ENCODE peak calls at places on chromosomes 6 and 20, in nine cellular contexts. G is CD8-positive, alpha-beta T cell; Y is sigmoid colon; O is NT2/D1; E is suprapubic skin; I is CD8-positive, alpha-beta memory T cell; B is transverse colon; S is Peyer's patch; Z is kidney epithelial cell. H is an unnamed sample. For H3K36me3, the result is how much of the 10 kb centered on the place peaks cover.

GRCh38 chr6:152173321-152173720 is 365.8 kb downstream of the ESR1 start:
- DNase-seq in G (no peak), Y (no peak), O (no peak), E (no peak), I (no peak), B (no peak), S (no peak), Z (no peak), H (no peak)

GRCh38 chr6:44292661-44293365 is 20.3 kb downstream of the AARS2 start:
- DNase-seq in G (no peak), Y (no peak), O (no peak), E (no peak), I (no peak), B (no peak), S (no peak), Z (no peak), H (no peak)

GRCh38 chr6:108791700-108792099 is 56.5 kb upstream of the ARMC2 start:
- DNase-seq in G (no peak), Y (no peak), O (no peak), E (no peak), I (no peak), B (no peak), S (no peak), Z (no peak), H (no peak)

GRCh38 chr20:17710379-17711305 is 10.9 kb downstream of the BANF2 start:
- DNase-seq in G (no peak), Y (no peak), O (no peak), E (no peak), I (no peak), B (peak), S (peak), Z (no peak), H (no peak)

GRCh38 chr6:52016918-52017748 is 70.3 kb downstream of the PKHD1 start:
- DNase-seq in G (no peak), Y (no peak), O (no peak), E (no peak), I (no peak), B (no peak), S (no peak), Z (no peak), H (no peak)

GRCh38 chr6:147061152-147061551 is 143.1 kb upstream of the STXBP5 start:
- DNase-seq in G (no peak), Y (no peak), O (no peak), E (no peak), I (no peak), B (no peak), S (no peak), Z (no peak), H (no peak)

GRCh38 chr6:82862543-82862942 is 203.1 kb downstream of the UBE3D start:
- DNase-seq in G (no peak), Y (no peak), O (no peak), E (no peak), I (no peak), B (no peak), S (no peak), Z (peak), H (no peak)

GRCh38 chr6:21753571-21754108 is 160.1 kb downstream of the SOX4 start:
- DNase-seq in G (no peak), Y (no peak), O (no peak), E (no peak), I (no peak), B (no peak), S (no peak), Z (no peak), H (no peak)

GRCh38 chr6:193773-194310 is 98.4 kb upstream of the DUSP22 start:
- DNase-seq in G (no peak), Y (no peak), O (no peak), E (peak), I (peak), B (no peak), S (no peak), Z (no peak), H (no peak)

GRCh38 chr6:3226422-3227362 is 761 bp downstream of the TUBB2B start:
- DNase-seq in G (no peak), Y (no peak), O (no peak), E (no peak), I (no peak), B (no peak), S (no peak), Z (no peak), H (no peak)

GRCh38 chr20:22862645-22863230 is 172.4 kb upstream of the SSTR4 start:
- DNase-seq in G (no peak), Y (no peak), O (no peak), E (no peak), I (no peak), B (no peak), S (no peak), Z (no peak), H (no peak)

GRCh38 chr6:132513821-132514545 is 1.1 kb upstream of the STX7 start:
- DNase-seq in G (no peak), Y (no peak), O (no peak), E (no peak), I (no peak), B (no peak), S (no peak), Z (no peak), H (no peak)

GRCh38 chr6:74785236-74785635 is 420.6 kb downstream of the COL12A1 start:
- DNase-seq in G (no peak), Y (no peak), O (no peak), E (no peak), I (no peak), B (no peak), S (no peak), Z (no peak), H (no peak)

GRCh38 chr20:35953411-35954199 is 697 bp downstream of the SCAND1 start:
- DNase-seq in G (peak), Y (peak), O (no peak), E (peak), I (peak), B (peak), S (peak), Z (no peak), H (peak)

GRCh38 chr6:26385734-26386125 is 2.8 kb downstream of the BTN2A2 start:
- DNase-seq in G (no peak), Y (no peak), O (no peak), E (no peak), I (no peak), B (no peak), S (no peak), Z (no peak), H (no peak)

DNA sequence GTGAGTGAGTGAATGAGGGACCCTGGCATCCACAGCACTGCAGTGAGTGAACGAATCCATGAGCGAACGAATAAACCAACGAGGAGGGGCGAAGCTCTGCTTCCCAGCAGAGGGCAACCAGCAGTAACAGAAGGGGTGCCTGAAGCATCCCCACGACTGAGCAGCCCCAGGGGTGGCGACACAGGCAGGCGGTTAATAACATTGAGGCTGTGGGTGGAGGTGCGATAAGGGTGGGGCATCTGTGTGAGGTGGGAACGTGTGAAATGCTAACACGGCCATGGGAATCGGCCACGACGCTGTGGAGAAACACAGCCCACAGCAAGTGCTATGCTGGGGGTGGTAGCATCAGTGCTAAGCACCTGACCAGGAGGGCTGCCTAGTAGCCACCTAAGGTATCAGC is 75.9 kb downstream of the TAF4 start:
- DNase-seq in G (peak), Y (no peak), O (no peak), E (no peak), I (peak), B (no peak), S (no peak), Z (no peak), H (no peak)
- H3K36me3 ChIP-seq in G (under half), Y (under half), O (half or more), E (half or more), I (under half), B (under half), S (half or more), Z (under half), H (under half)

DNA sequence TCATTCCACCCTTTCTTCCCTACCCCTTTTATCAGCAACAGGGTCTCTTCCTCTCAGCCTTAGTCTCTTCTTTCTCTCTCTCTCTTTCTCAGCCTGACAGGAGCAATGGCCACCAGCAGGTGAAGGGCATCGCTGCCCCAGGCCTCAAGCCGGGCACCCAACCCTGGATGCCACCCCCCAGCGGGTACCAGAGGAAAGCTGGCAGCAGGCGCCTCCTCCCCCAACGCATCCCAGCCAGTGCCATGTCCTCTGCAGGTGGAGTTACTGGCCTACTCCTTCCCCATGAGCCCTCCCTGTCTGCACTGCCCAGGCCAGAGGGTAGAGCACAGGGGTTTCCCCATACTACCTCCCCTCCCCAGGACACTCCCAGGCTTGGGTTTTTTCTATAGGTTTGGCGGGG is 32.2 kb downstream of the EIF2S2 start:
- DNase-seq in G (no peak), Y (no peak), O (no peak), E (no peak), I (no peak), B (no peak), S (no peak), Z (no peak), H (no peak)
- H3K36me3 ChIP-seq in G (half or more), Y (under half), O (half or more), E (half or more), I (half or more), B (under half), S (half or more), Z (under half), H (half or more)

GRCh38 chr6:106527979-106528378 is 101.3 kb downstream of the RTN4IP1 start:
- DNase-seq in G (no peak), Y (no peak), O (no peak), E (no peak), I (no peak), B (no peak), S (no peak), Z (peak), H (no peak)

GRCh38 chr6:106527111-106527510 is 102.2 kb downstream of the RTN4IP1 start:
- DNase-seq in G (no peak), Y (no peak), O (no peak), E (no peak), I (no peak), B (no peak), S (no peak), Z (no peak), H (no peak)

GRCh38 chr6:106529438-106529837 is 99.9 kb downstream of the RTN4IP1 start:
- DNase-seq in G (no peak), Y (no peak), O (no peak), E (no peak), I (no peak), B (no peak), S (no peak), Z (no peak), H (no peak)

GRCh38 chr6:106530026-106530425 is 99.3 kb downstream of the RTN4IP1 start:
- DNase-seq in G (no peak), Y (no peak), O (no peak), E (no peak), I (no peak), B (no peak), S (no peak), Z (no peak), H (no peak)

DNA sequence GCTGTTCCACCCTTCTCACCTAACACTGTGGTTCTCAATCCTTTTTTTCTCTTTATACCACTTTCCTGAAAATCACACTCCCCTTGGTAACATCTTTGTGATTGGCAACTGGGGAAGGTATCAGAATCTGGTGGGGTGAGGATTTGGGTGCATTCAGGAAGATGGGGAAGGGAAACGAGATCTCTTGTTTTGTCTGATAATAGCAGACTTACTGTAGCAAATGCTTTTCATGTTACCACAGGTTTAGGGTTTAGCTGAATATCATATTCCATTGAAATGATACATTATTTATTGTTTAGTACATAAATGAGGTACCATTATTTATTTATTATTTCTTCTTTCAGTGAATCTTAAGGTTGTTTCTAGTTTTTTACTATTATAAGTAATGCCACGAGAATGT is 100.8 kb downstream of the RTN4IP1 start:
- DNase-seq in G (no peak), Y (no peak), O (no peak), E (no peak), I (no peak), B (no peak), S (no peak), Z (no peak), H (no peak)
- H3K36me3 ChIP-seq in G (under half), Y (under half), O (under half), E (under half), I (under half), B (under half), S (under half), Z (under half), H (under half)

GRCh38 chr6:33450434-33450833 is 3.9 kb upstream of the ZBTB9 start:
- DNase-seq in G (no peak), Y (no peak), O (no peak), E (no peak), I (no peak), B (no peak), S (no peak), Z (no peak), H (no peak)
- H3K36me3 ChIP-seq in G (under half), Y (under half), O (half or more), E (under half), I (under half), B (under half), S (under half), Z (under half), H (under half)

H was measured in CD4-positive, alpha-beta memory T cell.